ENCODE peak calls at places on chromosomes 16 and 17, in nine cellular contexts. B is EL; W is fibroblast of the aortic adventitia; R is AG09319; L is activated CD4-positive, alpha-beta memory T cell treated with anti-CD3 and anti-CD28 coated beads, Interleukin-2, amount 10 ng/mL, durations not matched to agents 7 days and 5 days; D is pancreas; U is RWPE1; P is activated CD8-positive, alpha-beta T cell treated with anti-CD3 and anti-CD28 coated beads for 36 hours; K is CD8-positive, alpha-beta memory T cell. T is an unnamed sample.
A peak's percentile ranks its signal among the peaks of the same experiment; 100 is the strongest.

GRCh38 chr16:85716680-85717038 is 27.9 kb upstream of the GINS2 start:
- DNase-seq in D (no peak), B (no peak), R (no peak), P (no peak), U (no peak), W (no peak), K (no peak), L (no peak), T (no peak)

GRCh38 chr16:1961651-1962067 is 2.3 kb downstream of the NDUFB10 start:
- DNase-seq in P (peak; percentile 52), W (no peak), U (no peak), B (peak; percentile 33), D (no peak), L (peak; percentile 52), R (no peak), K (no peak), T (no peak)

GRCh38 chr16:19844945-19845641 is 39.6 kb downstream of the GPRC5B start:
- DNase-seq in W (peak; percentile 72), B (peak; percentile 81), D (no peak), L (no peak), U (no peak), K (no peak), P (no peak), R (peak; percentile 44), T (peak; percentile 84)

GRCh38 chr16:48231675-48232214 is 12.4 kb upstream of the LONP2 start:
- DNase-seq in K (no peak), L (peak; percentile 56), W (peak; percentile 51), B (peak; percentile 35), R (no peak), U (no peak), D (no peak), P (peak; percentile 73), T (peak; percentile 56)

GRCh38 chr17:33716937-33717336 is 423.8 kb upstream of the ASIC2 start:
- DNase-seq in R (no peak), L (no peak), U (no peak), W (no peak), K (no peak), D (no peak), P (no peak), B (no peak), T (no peak)

GRCh38 chr17:59845595-59846390 is 47.0 kb downstream of the TUBD1 start:
- DNase-seq in W (peak; percentile 88), L (peak; percentile 37), R (peak; percentile 49), D (no peak), K (no peak), B (peak; percentile 61), U (peak; percentile 59), P (peak; percentile 63), T (no peak)

GRCh38 chr17:71870546-71870862 is 250.3 kb upstream of the SOX9 start:
- DNase-seq in K (no peak), W (no peak), U (no peak), R (no peak), L (no peak), D (no peak), B (no peak), P (no peak), T (no peak)

GRCh38 chr17:17847102-17847501 is 10.3 kb upstream of the SREBF1 start:
- DNase-seq in D (no peak), R (no peak), L (no peak), U (no peak), K (no peak), P (no peak), B (no peak), W (no peak), T (no peak)

GRCh38 chr17:79788989-79789942 is 7.6 kb downstream of the CBX8 start:
- DNase-seq in K (no peak), L (no peak), B (no peak), D (no peak), R (no peak), P (no peak), W (no peak), U (no peak), T (no peak)